ENCODE peak calls at places on chromosome 17, in seven cellular contexts. U is esophagus squamous epithelium, C is lower leg skin, E is WTC11, Z is tibial nerve, W is colonic mucosa, Y is transverse colon. S is an unnamed sample.
A peak's percentile ranks its signal among the peaks of the same experiment; 100 is the strongest.

GRCh38 chr17:61442878-61443474 is 9.2 kb upstream of the TBX4 start:
- DNase-seq in Z (no peak), C (no peak), U (no peak), W (no peak), Y (no peak), E (no peak), S (no peak)

GRCh38 chr17:45326566-45326965 is 9.7 kb upstream of the MAP3K14 start:
- DNase-seq in Z (no peak), E (no peak), C (peak; percentile 46), W (peak; percentile 1), U (no peak), Y (no peak), S (no peak)

GRCh38 chr17:44608732-44609435 is 47.4 kb upstream of the MEIOC start:
- DNase-seq in Y (no peak), W (no peak), Z (no peak), C (no peak), U (no peak), E (no peak), S (no peak)

GRCh38 chr17:44921122-44921882 is 6.0 kb upstream of the GFAP start:
- DNase-seq in Z (no peak), E (peak; percentile 65), Y (no peak), W (no peak), C (peak; percentile 64), U (no peak), S (no peak)

GRCh38 chr17:59221159-59221847 is 992 bp downstream of the GDPD1 start:
- DNase-seq in E (no peak), C (no peak), Z (no peak), Y (no peak), U (no peak), W (no peak), S (no peak)

GRCh38 chr17:59361386-59361785 is 29.9 kb downstream of the YPEL2 start:
- DNase-seq in W (no peak), E (no peak), U (no peak), Y (no peak), Z (no peak), C (no peak), S (no peak)

GRCh38 chr17:50627782-50628601 is 6.7 kb upstream of the ABCC3 start:
- DNase-seq in C (no peak), Y (peak; percentile 69), E (peak; percentile 37), U (no peak), Z (no peak), W (peak; percentile 82), S (no peak)

GRCh38 chr17:80622170-80622466 is 77.5 kb downstream of the RPTOR start:
- DNase-seq in U (no peak), Z (no peak), W (no peak), Y (no peak), E (no peak), C (no peak), S (no peak)

GRCh38 chr17:5841862-5842261 is 228.3 kb upstream of the WSCD1 start:
- DNase-seq in Z (no peak), W (no peak), Y (no peak), C (no peak), U (no peak), E (no peak), S (no peak)

GRCh38 chr17:5707482-5707881 is 123.2 kb upstream of the NLRP1 start:
- DNase-seq in W (no peak), E (no peak), C (no peak), Z (no peak), Y (no peak), U (no peak), S (no peak)

GRCh38 chr17:44081681-44082080 is 11.1 kb downstream of the G6PC3 start:
- DNase-seq in E (no peak), W (no peak), Y (no peak), Z (no peak), U (no peak), C (no peak), S (no peak)

GRCh38 chr17:493666-494065 is 141.1 kb upstream of the RPH3AL start:
- DNase-seq in W (no peak), Y (no peak), U (no peak), Z (no peak), C (no peak), E (no peak), S (no peak)

GRCh38 chr17:492015-492399 is 139.4 kb upstream of the RPH3AL start:
- DNase-seq in E (no peak), Y (no peak), W (no peak), Z (no peak), C (no peak), U (no peak), S (no peak)

GRCh38 chr17:489758-490329 is 137.2 kb upstream of the RPH3AL start:
- DNase-seq in Z (no peak), W (peak; percentile 32), C (no peak), Y (peak; percentile 69), U (no peak), E (peak; percentile 42), S (no peak)

GRCh38 chr17:491086-492014 is 138.7 kb upstream of the RPH3AL start:
- DNase-seq in E (peak; percentile 58), Z (no peak), W (peak; percentile 30), Y (peak; percentile 38), U (no peak), C (peak; percentile 91), S (peak; percentile 72)

DNA sequence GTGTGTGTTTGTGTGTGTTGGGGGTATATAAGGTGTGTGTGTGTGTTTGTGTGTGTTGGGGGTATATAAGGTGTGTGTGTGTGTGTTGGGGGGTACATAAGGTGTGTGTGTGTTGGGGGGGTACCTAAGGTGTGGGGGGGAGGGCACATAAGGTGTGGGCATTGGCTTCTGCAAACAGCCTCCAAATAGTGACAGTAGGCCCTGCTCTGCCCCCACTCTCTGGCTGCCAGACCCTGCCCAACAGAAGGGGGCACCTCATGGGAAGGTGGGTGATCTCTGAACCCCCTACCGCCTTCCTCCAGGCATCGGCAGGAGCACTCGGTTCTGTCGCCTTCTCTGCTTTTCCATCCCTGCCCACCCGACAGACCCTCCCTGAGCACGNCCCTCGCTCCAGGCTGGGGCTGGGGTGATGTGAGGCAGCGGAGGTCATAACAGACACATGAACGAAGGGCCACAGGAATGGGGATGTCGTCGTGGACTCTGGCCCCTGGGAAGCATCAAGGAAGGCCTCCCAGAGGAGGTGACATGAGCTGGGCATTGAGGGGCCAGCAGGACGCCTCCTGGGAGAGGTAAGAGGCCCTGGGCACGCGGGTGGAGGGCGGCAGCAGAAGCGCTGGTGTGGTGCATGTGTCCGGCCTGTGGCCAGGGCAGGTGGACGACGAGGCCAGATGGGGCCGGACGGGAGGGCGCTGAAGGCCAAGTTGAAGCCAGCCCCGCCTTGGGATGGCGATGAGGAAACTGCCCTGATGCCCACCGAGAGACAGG is 136.6 kb upstream of the RPH3AL start:
- DNase-seq in W (no peak), Z (no peak), C (no peak), Y (no peak), E (peak; percentile 48), U (no peak), S (peak; percentile 39)
- TF ChIP-seq CTCF in W (no peak), Z (no peak), C (no peak), Y (no peak), E (no peak), U (no peak), S (no peak)

GRCh38 chr17:57402691-57403090 is 146.4 kb downstream of the MSI2 start:
- DNase-seq in W (no peak), E (no peak), Z (no peak), Y (no peak), C (no peak), U (no peak), S (no peak)
- TF ChIP-seq CTCF in W (no peak), E (no peak), Z (no peak), Y (no peak), C (no peak), U (no peak), S (no peak)

DNA sequence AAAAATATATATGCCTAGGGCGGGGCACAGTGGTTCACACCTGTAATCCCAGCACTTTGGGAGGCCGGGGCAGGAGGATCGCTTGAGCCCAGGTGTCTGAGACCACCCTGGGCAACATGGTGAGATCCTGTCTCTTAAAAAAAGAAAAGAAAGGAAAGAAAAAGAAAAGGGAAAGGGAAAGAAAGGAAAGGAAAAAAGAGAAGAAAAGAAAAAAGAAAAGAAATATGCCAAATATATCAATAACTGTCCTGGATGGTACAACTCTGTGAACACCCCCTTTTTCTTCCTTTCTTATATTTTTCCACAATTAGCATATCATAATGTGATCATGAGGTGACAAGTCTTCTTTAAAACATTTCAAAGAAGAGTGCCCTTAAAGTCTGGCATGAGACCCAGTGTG is 44.8 kb downstream of the CUEDC1 start:
- DNase-seq in Y (no peak), C (no peak), Z (no peak), W (no peak), U (no peak), E (no peak), S (no peak)
- TF ChIP-seq CTCF in Y (no peak), C (no peak), Z (no peak), W (no peak), U (no peak), E (no peak), S (no peak)

DNA sequence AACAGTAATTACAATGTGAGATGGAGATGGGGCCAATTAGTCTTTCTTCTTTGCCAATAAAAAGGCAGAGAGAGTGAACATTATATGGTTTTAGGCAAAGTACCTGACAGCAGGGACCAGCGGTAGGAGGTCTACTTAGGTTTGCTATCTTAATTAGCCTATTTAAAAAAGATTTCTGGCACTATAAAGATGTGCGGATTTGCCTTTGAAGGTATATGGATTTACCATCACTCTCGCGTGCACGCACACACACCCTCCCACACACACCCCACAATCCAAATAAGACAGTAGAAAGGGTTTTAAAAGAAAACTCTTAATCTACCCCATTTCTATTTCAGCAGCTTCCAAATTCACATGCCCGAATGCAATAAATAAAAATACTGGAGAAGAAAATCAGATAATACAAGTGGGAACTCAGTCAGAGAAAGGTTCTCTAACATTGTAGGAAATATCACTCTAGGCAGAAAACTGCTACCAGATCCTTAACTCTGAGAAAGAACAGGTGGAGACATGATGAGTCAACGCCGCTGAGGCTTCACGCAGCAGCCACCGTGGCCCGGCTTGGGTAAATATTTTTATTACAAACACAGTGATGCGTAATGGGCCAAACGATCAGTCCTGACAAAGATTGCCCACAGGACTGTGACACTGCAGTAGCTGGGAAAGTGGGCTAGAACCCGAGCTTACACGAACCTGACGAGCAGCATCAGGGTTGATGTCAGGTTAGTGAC is 66.6 kb upstream of the AXIN2 start:
- DNase-seq in U (no peak), C (peak; percentile 60), E (no peak), Y (peak; percentile 71), Z (no peak), W (peak; percentile 79), S (peak; percentile 31)
- TF ChIP-seq CTCF in U (no peak), C (no peak), E (no peak), Y (no peak), Z (no peak), W (no peak), S (no peak)

GRCh38 chr17:21376585-21376834 is 353 bp downstream of the KCNJ12 start:
- DNase-seq in U (no peak), W (no peak), Y (no peak), E (no peak), C (no peak), Z (no peak), S (no peak)

GRCh38 chr17:21378553-21378952 is 2.4 kb downstream of the KCNJ12 start:
- DNase-seq in E (peak; percentile 54), Y (no peak), C (no peak), W (no peak), U (no peak), Z (no peak), S (no peak)

GRCh38 chr17:21375757-21376584 is at the start of gene KCNJ12:
- DNase-seq in Y (peak; percentile 34), C (no peak), W (no peak), U (no peak), E (peak; percentile 64), Z (no peak), S (no peak)

GRCh38 chr17:21377821-21378396 is 1.8 kb downstream of the KCNJ12 start:
- DNase-seq in C (no peak), W (no peak), E (peak; percentile 46), U (no peak), Y (no peak), Z (no peak), S (no peak)

GRCh38 chr17:21376835-21377690 is 906 bp downstream of the KCNJ12 start:
- DNase-seq in W (no peak), Z (no peak), U (no peak), C (no peak), Y (no peak), E (peak; percentile 41), S (no peak)
- TF ChIP-seq CTCF in W (no peak), Z (no peak), U (no peak), C (no peak), Y (no peak), E (no peak), S (no peak)